ENCODE peak calls at places on chromosomes 13 and 19, in six cellular contexts. M is IMR-90, S is GM23248, Q is PC-3, U is neuronal stem cell, T is fibroblast of lung. K is an unnamed sample. For H3K36me3, the result is how much of the 10 kb centered on the place peaks cover.

GRCh38 chr13:36879218-36879938 is 40.7 kb downstream of the SMAD9 start:
- DNase-seq in M (no peak), S (no peak), Q (no peak), U (no peak), T (no peak), K (no peak)

GRCh38 chr13:110405597-110406450 is 98.7 kb downstream of the COL4A2 start:
- DNase-seq in M (peak), S (peak), Q (no peak), U (no peak), T (peak), K (no peak)

GRCh38 chr13:47415048-47415447 is 518.2 kb upstream of the HTR2A start:
- DNase-seq in M (no peak), S (peak), Q (no peak), U (no peak), T (peak), K (no peak)

GRCh38 chr13:94656766-94657165 is 55.1 kb downstream of the GPR180 start:
- DNase-seq in M (peak), S (peak), Q (peak), U (no peak), T (peak), K (peak)

GRCh38 chr19:43934055-43934984 is 762 bp downstream of the ZNF45 start:
- DNase-seq in M (peak), S (peak), Q (peak), U (no peak), T (no peak), K (no peak)

GRCh38 chr19:14786421-14786851 is 8.1 kb upstream of the ADGRE2 start:
- DNase-seq in M (no peak), S (peak), Q (peak), U (peak), T (peak), K (no peak)

GRCh38 chr13:83325454-83325853 is 556.8 kb downstream of the SLITRK1 start:
- DNase-seq in M (peak), S (peak), Q (peak), U (no peak), T (peak), K (no peak)

GRCh38 chr19:46350758-46351159 is 3.9 kb downstream of the PPP5C start:
- DNase-seq in M (no peak), S (no peak), Q (no peak), U (no peak), T (no peak), K (no peak)

GRCh38 chr13:36778083-36778671 is 40.8 kb upstream of the RFXAP start:
- DNase-seq in M (peak), S (peak), Q (peak), U (peak), T (peak), K (no peak)

GRCh38 chr13:113275387-113275786 is 21.7 kb upstream of the LAMP1 start:
- DNase-seq in M (peak), S (peak), Q (peak), U (no peak), T (peak), K (no peak)

GRCh38 chr19:28701491-28701890 is 511.5 kb downstream of the UQCRFS1 start:
- DNase-seq in M (no peak), S (peak), Q (peak), U (no peak), T (peak), K (no peak)

GRCh38 chr19:2228157-2229030 is 7.7 kb downstream of the PLEKHJ1 start:
- DNase-seq in M (no peak), S (no peak), Q (no peak), U (no peak), T (no peak), K (no peak)
- H3K36me3 ChIP-seq in M (half or more), S (under half), Q (under half), U (half or more), T (half or more), K (under half)

GRCh38 chr13:78161266-78161665 is 242.6 kb upstream of the EDNRB start:
- DNase-seq in M (no peak), S (no peak), Q (no peak), U (no peak), T (no peak), K (no peak)
- H3K9ac ChIP-seq in M (no peak), S (no peak), Q (no peak), U (no peak), T (no peak), K (no peak)

DNA sequence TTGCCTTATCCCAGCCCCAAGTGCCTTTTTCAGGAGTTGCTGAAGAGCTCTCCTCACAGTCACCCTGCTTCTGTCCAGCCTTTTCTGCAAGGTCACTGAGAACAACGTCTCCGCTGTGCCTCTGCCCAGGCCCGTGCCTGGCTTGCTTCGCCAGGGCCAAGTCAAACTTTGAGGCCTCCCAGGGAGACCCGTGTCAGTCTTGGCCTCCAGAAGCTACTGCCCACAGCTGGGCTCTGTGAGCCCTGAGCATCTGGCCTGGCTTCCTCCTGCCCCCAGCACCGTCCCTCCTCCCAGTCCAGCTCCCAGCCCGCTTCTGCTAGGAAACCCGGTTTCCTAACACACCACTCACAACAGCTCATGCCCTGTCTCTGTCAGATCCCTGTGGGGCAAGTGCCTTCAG is 165.9 kb downstream of the TEX29 start:
- DNase-seq in M (no peak), S (no peak), Q (no peak), U (no peak), T (no peak), K (no peak)
- H3K36me3 ChIP-seq in M (under half), S (under half), Q (under half), U (under half), T (under half), K (under half)

GRCh38 chr19:32914879-32915278 is 45.3 kb upstream of the SLC7A9 start:
- DNase-seq in M (no peak), S (peak), Q (peak), U (no peak), T (no peak), K (no peak)

GRCh38 chr19:32917612-32917996 is 48.0 kb upstream of the SLC7A9 start:
- DNase-seq in M (no peak), S (no peak), Q (no peak), U (no peak), T (no peak), K (no peak)

GRCh38 chr19:32916969-32917611 is 47.5 kb upstream of the SLC7A9 start:
- DNase-seq in M (no peak), S (no peak), Q (no peak), U (no peak), T (no peak), K (no peak)

GRCh38 chr19:32921624-32922023 is 50.1 kb downstream of the CEP89 start:
- DNase-seq in M (no peak), S (no peak), Q (no peak), U (no peak), T (no peak), K (no peak)

DNA sequence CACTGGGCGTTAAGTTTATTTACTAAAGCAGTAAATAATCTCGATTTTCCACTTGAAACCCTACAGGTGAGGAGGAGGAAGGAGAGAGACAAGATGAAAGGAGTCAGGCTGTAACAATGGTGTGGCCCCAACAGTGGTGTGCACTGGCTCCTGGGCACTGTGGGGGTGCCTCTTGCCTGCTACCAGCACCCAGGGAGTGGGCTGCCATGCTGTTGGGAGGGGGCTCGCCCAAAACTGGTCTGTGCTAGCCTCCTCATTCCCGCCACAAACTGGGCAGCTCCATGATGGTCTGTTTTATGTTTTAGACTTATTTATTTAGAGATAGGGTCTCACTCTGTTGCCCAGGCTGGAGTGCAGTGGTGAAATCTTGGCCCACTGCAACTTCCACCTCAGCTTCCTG is 49.8 kb upstream of the SLC7A9 start:
- DNase-seq in M (no peak), S (no peak), Q (no peak), U (no peak), T (no peak), K (no peak)
- H3K9ac ChIP-seq in M (no peak), S (no peak), Q (no peak), U (no peak), T (no peak), K (no peak)

GRCh38 chr19:2328401-2329161 is at the start of the genes LSM7 and SPPL2B:
- DNase-seq in M (peak), S (peak), Q (peak), U (peak), T (peak), K (peak)

GRCh38 chr19:2325261-2326046 is 2.9 kb downstream of the LSM7 start:
- DNase-seq in M (no peak), S (no peak), Q (no peak), U (no peak), T (no peak), K (no peak)

GRCh38 chr19:2327773-2328400 is 499 bp downstream of the LSM7 start:
- DNase-seq in M (peak), S (peak), Q (peak), U (peak), T (peak), K (peak)

GRCh38 chr19:2329162-2329505 is 650 bp downstream of the SPPL2B start:
- DNase-seq in M (no peak), S (peak), Q (no peak), U (no peak), T (no peak), K (no peak)

GRCh38 chr19:2326699-2327360 is 1.6 kb downstream of the LSM7 start:
- DNase-seq in M (no peak), S (peak), Q (no peak), U (no peak), T (no peak), K (no peak)
- H3K36me3 ChIP-seq in M (under half), S (under half), Q (under half), U (under half), T (under half), K (under half)

GRCh38 chr13:99182439-99182838 is 18.2 kb upstream of the UBAC2 start:
- DNase-seq in M (no peak), S (no peak), Q (no peak), U (peak), T (peak), K (no peak)

GRCh38 chr13:99174533-99175100 is 26.0 kb upstream of the UBAC2 start:
- DNase-seq in M (no peak), S (peak), Q (no peak), U (no peak), T (no peak), K (no peak)

GRCh38 chr13:99178636-99179035 is 22.0 kb upstream of the UBAC2 start:
- DNase-seq in M (no peak), S (no peak), Q (no peak), U (no peak), T (peak), K (no peak)

GRCh38 chr13:99176309-99177276 is 24.1 kb upstream of the UBAC2 start:
- DNase-seq in M (peak), S (peak), Q (peak), U (peak), T (peak), K (no peak)

DNA sequence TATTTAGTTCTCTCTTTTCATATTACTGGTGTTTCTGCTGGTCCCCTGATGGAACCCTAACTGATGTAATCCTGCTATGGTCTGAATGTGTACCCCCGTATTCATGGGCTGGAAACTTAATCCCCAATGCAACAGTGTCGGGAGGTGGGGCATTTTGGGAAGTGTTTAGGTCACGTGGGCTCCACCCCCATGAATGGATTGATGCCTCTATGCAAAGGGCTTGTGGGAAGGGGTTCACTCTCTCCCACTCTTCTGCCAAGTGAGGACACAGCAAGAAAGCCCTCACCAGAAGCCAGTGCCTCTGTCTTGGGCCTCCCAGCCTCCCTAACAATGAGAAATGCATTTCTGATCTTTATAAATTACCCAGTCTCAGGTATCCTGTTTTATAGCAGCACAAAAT is 21.2 kb upstream of the UBAC2 start:
- DNase-seq in M (no peak), S (no peak), Q (no peak), U (no peak), T (no peak), K (no peak)
- H3K9ac ChIP-seq in M (no peak), S (no peak), Q (no peak), U (no peak), T (no peak), K (no peak)

GRCh38 chr19:48446579-48446978 is 796 bp downstream of the GRWD1 start:
- DNase-seq in M (no peak), S (no peak), Q (no peak), U (no peak), T (no peak), K (no peak)

GRCh38 chr19:48450441-48450840 is 4.7 kb downstream of the GRWD1 start:
- DNase-seq in M (no peak), S (no peak), Q (no peak), U (no peak), T (no peak), K (no peak)

GRCh38 chr19:48450863-48451262 is 4.5 kb upstream of the KCNJ14 start:
- DNase-seq in M (no peak), S (no peak), Q (no peak), U (no peak), T (no peak), K (no peak)

GRCh38 chr19:48445606-48446481 is at the start of gene GRWD1:
- DNase-seq in M (peak), S (peak), Q (peak), U (peak), T (peak), K (peak)

DNA sequence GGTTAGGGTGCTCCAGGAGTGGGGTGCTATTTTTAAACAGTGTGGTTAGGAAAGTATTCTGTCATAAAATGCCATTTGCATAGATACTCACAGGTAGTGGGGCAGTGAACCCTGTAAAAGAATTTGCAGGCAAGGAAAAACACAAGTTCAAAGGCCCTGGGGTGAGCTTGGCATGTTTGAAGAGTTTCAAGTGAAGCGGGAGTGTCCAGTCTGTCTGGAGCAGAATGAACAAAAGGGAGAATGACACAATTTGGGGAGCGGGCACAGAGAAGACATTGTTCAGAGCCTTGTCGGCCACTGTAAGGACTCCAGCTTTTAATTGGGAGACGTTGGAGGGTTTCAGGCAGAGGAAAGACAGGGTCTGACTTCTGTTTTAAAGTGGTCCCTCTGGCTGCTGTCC is 2.8 kb downstream of the GRWD1 start:
- DNase-seq in M (no peak), S (no peak), Q (no peak), U (no peak), T (no peak), K (no peak)
- H3K36me3 ChIP-seq in M (under half), S (under half), Q (under half), U (half or more), T (under half), K (under half)

DNA sequence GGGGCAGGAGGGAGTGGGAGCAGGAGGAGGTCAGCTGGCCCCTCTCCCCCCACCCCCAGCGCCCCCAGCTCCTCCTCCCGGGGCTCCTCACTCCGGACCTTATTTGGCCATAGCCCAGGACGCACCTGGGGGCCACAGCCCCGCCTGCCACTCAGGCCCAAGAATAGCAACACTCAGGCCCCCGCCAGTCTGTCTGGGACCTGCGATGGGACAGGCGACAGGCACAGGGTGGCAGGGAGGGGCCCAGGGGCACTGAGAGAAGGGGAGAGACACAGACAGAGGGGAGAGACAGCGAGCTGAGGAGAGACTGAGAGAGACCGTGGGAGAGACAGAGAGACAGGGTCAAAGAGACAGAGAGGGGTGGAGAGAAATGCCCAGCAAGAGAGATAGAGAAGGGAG is 10.2 kb downstream of the JOSD2 start:
- DNase-seq in M (no peak), S (no peak), Q (no peak), U (no peak), T (no peak), K (no peak)
- H3K9ac ChIP-seq in M (no peak), S (no peak), Q (no peak), U (no peak), T (no peak), K (no peak)

DNA sequence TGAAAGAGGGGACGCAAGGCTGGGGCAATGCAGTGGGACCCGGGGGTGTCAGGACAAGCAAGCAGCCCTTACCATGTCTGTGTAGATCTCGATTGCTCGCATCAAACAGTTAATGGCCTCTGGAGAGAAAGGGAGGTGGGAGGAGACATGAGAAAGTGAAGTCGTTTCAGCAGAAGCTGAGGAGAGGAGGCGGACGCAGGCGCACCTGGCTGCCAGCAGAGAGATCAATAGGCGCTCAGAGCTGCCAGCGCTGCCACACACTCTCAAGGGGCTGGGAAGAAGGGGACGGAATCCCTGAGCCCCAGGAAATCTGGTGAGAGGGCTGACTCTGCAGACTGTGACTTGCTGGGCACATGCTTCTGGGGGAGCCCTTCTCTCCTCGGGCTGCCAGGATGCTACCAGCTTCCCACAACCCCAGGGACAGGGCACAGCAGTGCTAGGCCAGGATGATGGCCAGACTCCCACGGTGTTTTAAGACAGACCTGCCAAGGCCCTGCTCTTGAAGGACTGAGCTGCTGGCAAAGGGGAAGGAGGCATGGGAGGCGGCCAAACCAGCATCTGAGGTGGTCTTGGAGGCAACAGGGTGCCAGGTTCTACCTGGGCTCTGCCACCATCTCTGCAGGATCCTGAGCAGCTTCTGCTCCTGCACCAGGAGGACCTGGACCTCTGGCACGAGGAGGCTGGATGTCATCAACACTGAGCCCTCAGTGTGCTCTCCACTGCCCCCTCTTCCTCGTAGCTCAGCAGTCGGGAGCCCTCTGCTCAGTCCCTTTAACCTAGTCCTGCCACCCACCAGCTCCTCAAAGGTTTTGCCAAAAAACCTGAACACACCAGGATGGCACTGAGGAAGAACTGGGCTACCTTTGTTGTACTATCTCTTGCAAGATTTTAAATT is 11.7 kb upstream of the KPTN start:
- DNase-seq in M (no peak), S (no peak), Q (no peak), U (no peak), T (no peak), K (no peak)
- H3K36me3 ChIP-seq in M (half or more), S (under half), Q (under half), U (half or more), T (under half), K (under half)

DNA sequence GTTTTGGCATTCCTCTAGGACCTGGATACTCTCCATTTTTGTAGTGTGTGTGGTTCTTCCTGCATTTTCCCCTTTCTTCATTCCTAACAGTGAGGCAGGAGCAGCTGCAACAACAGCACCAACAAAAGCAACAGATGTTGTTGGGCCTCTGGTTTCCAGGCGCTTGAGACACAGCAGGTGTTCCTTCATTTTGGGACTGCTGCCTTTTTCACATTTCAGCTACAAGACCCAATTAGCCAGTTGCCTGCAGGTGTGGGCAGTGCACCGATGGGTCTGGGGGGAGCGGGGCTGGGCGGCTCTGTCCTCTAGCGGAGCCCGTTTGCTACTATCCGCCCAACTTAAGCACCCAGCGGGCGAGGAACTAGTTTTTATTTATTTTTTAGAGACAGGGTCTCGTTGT is 26.0 kb downstream of the ELF1 start:
- DNase-seq in M (no peak), S (no peak), Q (no peak), U (no peak), T (no peak), K (no peak)
- H3K9ac ChIP-seq in M (no peak), S (no peak), Q (peak), U (no peak), T (no peak), K (peak)

K was measured in keratinocyte.